ENCODE peak calls at places on chromosomes 4 and X, in five cellular contexts. C is GM23248, A is GM06990, Y is Peyer's patch, M is suprapubic skin. F is an unnamed sample.

GRCh38 chrX:49877397-49878101 is 1.7 kb upstream of the USP27X start:
- DNase-seq in C (no peak), A (no peak), Y (no peak), M (no peak), F (peak; percentile 58)

GRCh38 chr4:16019666-16020065 is 56.7 kb upstream of the FGFBP2 start:
- DNase-seq in C (no peak), A (no peak), Y (no peak), M (no peak), F (no peak)

GRCh38 chrX:23729214-23729613 is 13.9 kb downstream of the ACOT9 start:
- DNase-seq in C (no peak), A (no peak), Y (no peak), M (no peak), F (no peak)

GRCh38 chr4:181525641-181526040 is 717.6 kb upstream of the TENM3 start:
- DNase-seq in C (no peak), A (no peak), Y (no peak), M (no peak), F (no peak)

GRCh38 chr4:91422011-91422410 is 881.8 kb upstream of the GRID2 start:
- DNase-seq in C (no peak), A (no peak), Y (no peak), M (no peak), F (no peak)

GRCh38 chr4:113635739-113636437 is 125.7 kb downstream of the CAMK2D start:
- DNase-seq in C (no peak), A (no peak), Y (no peak), M (no peak), F (no peak)

GRCh38 chr4:80361329-80361900 is 25.9 kb downstream of the CFAP299 start:
- DNase-seq in C (peak; percentile 58), A (no peak), Y (no peak), M (no peak), F (no peak)

GRCh38 chr4:956531-957230 is 16.7 kb downstream of the DGKQ start:
- DNase-seq in C (no peak), A (no peak), Y (peak; percentile 34), M (no peak), F (no peak)

GRCh38 chr4:108081251-108081650 is 87.5 kb downstream of the LEF1 start:
- DNase-seq in C (no peak), A (no peak), Y (no peak), M (no peak), F (no peak)

GRCh38 chrX:33183366-33183765 is 28.0 kb downstream of the DMD start:
- DNase-seq in C (no peak), A (no peak), Y (no peak), M (no peak), F (peak; percentile 33)

GRCh38 chrX:9532349-9532748 is 67.5 kb downstream of the TBL1X start:
- DNase-seq in C (no peak), A (no peak), Y (no peak), M (no peak), F (no peak)

GRCh38 chrX:10492250-10492649 is 128.1 kb downstream of the MID1 start:
- DNase-seq in C (no peak), A (no peak), Y (no peak), M (no peak), F (no peak)

GRCh38 chr4:31360786-31361185 is 640.6 kb downstream of the PCDH7 start:
- DNase-seq in C (no peak), A (no peak), Y (no peak), M (no peak), F (no peak)

GRCh38 chr4:8123389-8123788 is 35.2 kb downstream of the ABLIM2 start:
- DNase-seq in C (no peak), A (no peak), Y (no peak), M (no peak), F (no peak)

GRCh38 chr4:52269761-52270160 is 218.7 kb downstream of the SPATA18 start:
- DNase-seq in C (no peak), A (no peak), Y (no peak), M (no peak), F (no peak)

GRCh38 chr4:175309041-175309440 is 390.9 kb downstream of the ADAM29 start:
- DNase-seq in C (no peak), A (no peak), Y (no peak), M (no peak), F (no peak)

GRCh38 chr4:120829113-120829831 is 93.3 kb downstream of the PRDM5 start:
- DNase-seq in C (no peak), A (no peak), Y (no peak), M (no peak), F (no peak)

GRCh38 chrX:14832151-14832550 is 40.7 kb downstream of the FANCB start:
- DNase-seq in C (peak; percentile 58), A (no peak), Y (no peak), M (no peak), F (no peak)

GRCh38 chr4:19319607-19320006 is 932.1 kb upstream of the SLIT2 start:
- DNase-seq in C (no peak), A (no peak), Y (no peak), M (no peak), F (no peak)

DNA sequence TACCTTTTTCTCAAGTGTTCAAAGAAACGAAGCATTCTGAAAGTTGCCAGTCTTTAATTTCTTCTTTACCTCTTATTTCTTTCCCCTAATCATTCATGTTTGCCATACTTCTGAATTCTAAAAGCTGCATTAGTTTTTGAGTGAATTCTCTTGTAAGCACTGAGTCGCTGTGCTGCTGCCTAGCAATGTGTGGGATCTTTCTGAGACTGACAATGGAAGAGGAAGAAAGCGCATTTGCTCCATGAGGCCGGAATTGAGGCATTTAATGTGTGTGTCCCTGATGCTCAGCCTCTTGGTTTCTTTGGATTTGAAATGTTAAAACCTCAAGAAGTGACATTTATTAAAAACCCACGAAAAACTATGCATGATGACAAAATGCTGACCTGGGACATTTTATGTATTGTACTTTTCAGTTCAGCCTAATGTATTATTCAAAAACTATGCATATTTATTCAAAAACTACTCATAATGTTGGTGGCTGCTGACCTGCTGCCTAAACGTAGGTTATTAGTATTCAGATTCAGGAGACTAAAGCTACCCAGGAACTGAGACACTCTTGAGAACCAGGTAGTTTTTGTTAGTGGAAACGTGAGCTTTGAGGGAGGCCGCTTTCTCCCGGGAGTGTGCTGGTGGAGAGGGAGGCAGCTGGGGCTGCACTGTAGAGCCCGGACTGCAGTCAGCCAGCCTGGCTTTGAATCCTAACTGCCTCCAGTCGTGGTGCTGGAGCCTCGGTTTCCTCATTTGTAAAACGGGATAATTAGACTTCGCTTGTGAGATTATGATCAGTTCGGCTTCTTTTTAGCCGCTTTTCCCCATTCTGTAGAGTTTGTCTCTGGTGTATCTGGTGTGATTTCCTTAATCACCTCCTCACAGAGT is 11.3 kb downstream of the RGS12 start:
- DNase-seq in C (no peak), A (no peak), Y (peak; percentile 31), M (peak; percentile 56), F (no peak)
- H3K36me3 ChIP-seq in C (no peaks in the 10 kb centered on the region), A (no peaks in the 10 kb centered on the region), Y (no peaks in the 10 kb centered on the region), M (no peaks in the 10 kb centered on the region), F (no peaks in the 10 kb centered on the region)

DNA sequence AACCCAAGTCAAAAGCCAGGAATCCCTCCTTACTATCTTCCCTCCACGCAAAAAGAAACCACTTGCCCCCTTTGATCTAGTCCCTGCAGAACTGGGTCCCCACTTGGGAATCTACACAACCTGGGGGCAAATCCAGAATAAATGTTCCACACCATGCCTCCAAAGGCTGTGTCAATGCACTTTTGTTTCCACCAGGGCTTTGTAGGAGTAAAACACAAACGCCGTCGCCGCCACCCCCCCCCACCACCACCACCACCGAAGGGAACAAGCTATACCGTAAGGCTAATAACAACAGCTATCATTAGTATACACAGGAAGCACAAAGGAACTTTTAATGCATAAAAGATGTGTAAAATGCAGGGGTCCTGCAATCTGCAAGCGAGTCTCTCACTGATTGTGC is 13.3 kb downstream of the BCOR start:
- DNase-seq in C (no peak), A (no peak), Y (no peak), M (no peak), F (no peak)
- H3K4me3 ChIP-seq in C (peak overlapping the region; percentile 41), A (no peak overlapping the region), Y (no peak overlapping the region), M (peak overlapping the region; percentile 51), F (no peak overlapping the region)

GRCh38 chr4:41264212-41264611 is 7.5 kb downstream of the UCHL1 start:
- DNase-seq in C (no peak), A (no peak), Y (no peak), M (no peak), F (no peak)
- H3K36me3 ChIP-seq in C (peaks cover 11% of the 10 kb centered on the region), A (no peaks in the 10 kb centered on the region), Y (no peaks in the 10 kb centered on the region), M (no peaks in the 10 kb centered on the region), F (no peaks in the 10 kb centered on the region)

GRCh38 chr4:88320174-88320779 is 35.9 kb upstream of the PPM1K start:
- DNase-seq in C (no peak), A (peak; percentile 58), Y (no peak), M (no peak), F (no peak)

GRCh38 chr4:88318751-88319350 is 34.5 kb upstream of the PPM1K start:
- DNase-seq in C (peak; percentile 13), A (no peak), Y (no peak), M (no peak), F (no peak)

GRCh38 chr4:88315460-88316017 is 31.2 kb upstream of the PPM1K start:
- DNase-seq in C (no peak), A (no peak), Y (no peak), M (no peak), F (no peak)

DNA sequence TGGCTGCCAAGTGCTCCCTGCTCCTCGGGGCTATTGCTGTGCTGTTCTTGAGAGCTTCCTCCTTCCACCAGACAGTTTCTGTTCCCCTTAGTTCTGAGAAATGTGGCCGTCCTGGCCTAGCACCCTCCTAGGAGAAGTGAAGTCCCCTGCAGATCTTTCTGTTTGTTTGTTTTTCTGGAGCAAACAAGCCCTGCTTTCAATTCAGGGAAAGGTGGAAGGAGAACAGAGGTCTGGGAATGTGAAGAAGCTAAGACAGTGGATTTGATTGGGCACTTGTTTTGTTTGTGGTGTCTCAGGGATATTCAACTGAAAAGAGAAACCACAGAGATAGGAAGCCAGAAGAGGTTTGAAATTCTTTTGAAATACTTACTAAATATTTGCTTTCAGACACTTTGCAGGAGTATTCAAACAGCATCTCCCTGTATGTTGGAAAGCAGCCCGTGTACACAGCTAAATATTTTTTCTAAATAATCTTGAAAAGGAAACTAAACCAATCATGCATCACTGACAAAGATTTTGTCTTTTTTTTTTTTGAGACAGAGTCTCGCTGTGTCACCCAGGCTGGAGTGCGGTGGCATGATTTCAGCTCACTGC is 36.5 kb upstream of the PPM1K start:
- DNase-seq in C (peak; percentile 3), A (peak; percentile 62), Y (peak; percentile 73), M (no peak), F (peak; percentile 30)
- H3K4me3 ChIP-seq in C (no peak overlapping the region), A (peak overlapping the region; percentile 44), Y (no peak overlapping the region), M (peak overlapping the region; percentile 10), F (no peak overlapping the region)

DNA sequence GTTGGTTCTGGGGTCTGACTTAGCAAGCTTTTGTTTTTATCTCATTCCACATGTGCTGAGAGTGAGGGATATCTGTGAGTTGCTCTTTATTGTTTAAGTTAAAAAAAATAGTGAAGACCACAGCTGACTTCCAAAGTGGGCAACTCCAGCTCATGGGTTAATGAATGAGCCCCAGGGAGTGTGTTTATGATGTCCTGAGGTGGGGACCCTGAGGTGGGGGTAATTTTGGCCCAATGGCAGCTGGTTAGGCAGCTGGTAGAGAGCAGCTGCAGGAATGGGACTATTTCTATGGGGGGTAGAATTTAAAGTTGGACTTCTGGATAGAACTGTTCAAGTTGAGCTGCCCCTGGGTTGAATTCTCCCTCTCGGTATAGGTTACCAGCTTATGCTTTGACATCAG is 72.8 kb downstream of the PLAC1 start:
- DNase-seq in C (no peak), A (no peak), Y (no peak), M (no peak), F (no peak)
- H3K36me3 ChIP-seq in C (no peaks in the 10 kb centered on the region), A (no peaks in the 10 kb centered on the region), Y (no peaks in the 10 kb centered on the region), M (no peaks in the 10 kb centered on the region), F (no peaks in the 10 kb centered on the region)

GRCh38 chrX:153763989-153764755 is at the start of gene PLXNB3:
- DNase-seq in C (peak; percentile 88), A (peak; percentile 56), Y (peak; percentile 92), M (peak; percentile 85), F (peak; percentile 88)
- H3K4me3 ChIP-seq in C (peak within 1 kb of the TSS; percentile 73), A (no peak within 1 kb of the TSS), Y (no peak within 1 kb of the TSS), M (peak within 1 kb of the TSS; percentile 35), F (peak within 1 kb of the TSS; percentile 17)